ENCODE peak calls at places on chromosomes 11 and 22, in six cellular contexts. One of them, this sample, is unnamed.

GRCh38 chr11:61696602-61697001 is 16.4 kb downstream of the DAGLA start:
- DNase-seq in stimulated activated CD4-positive, alpha-beta T cell treated with anti-CD3 and anti-CD28 coated beads, TNF-alpha, amount 100 ng/mL, for 1 hour: no peak
- DNase-seq in kidney tubule cell: no peak
- DNase-seq in heart right ventricle: peak
- DNase-seq in GOT3: no peak
- DNase-seq in activated CD8-positive, alpha-beta memory T cell treated with anti-CD3 and anti-CD28 coated beads for 4 hours: no peak
- DNase-seq in this sample: no peak

GRCh38 chr11:2652362-2652761 is 47.4 kb downstream of the KCNQ1OT1 start:
- DNase-seq in GOT3: no peak
- DNase-seq in heart right ventricle: no peak
- DNase-seq in activated CD8-positive, alpha-beta memory T cell treated with anti-CD3 and anti-CD28 coated beads for 4 hours: no peak
- DNase-seq in kidney tubule cell: no peak
- DNase-seq in stimulated activated CD4-positive, alpha-beta T cell treated with anti-CD3 and anti-CD28 coated beads, TNF-alpha, amount 100 ng/mL, for 1 hour: no peak
- DNase-seq in this sample: no peak

GRCh38 chr11:69775163-69775755 is at the start of gene FGF4:
- DNase-seq in heart right ventricle: no peak
- DNase-seq in stimulated activated CD4-positive, alpha-beta T cell treated with anti-CD3 and anti-CD28 coated beads, TNF-alpha, amount 100 ng/mL, for 1 hour: no peak
- DNase-seq in activated CD8-positive, alpha-beta memory T cell treated with anti-CD3 and anti-CD28 coated beads for 4 hours: no peak
- DNase-seq in kidney tubule cell: no peak
- DNase-seq in GOT3: no peak
- DNase-seq in this sample: no peak

GRCh38 chr22:30434775-30435315 is 9.3 kb downstream of the MTFP1 start:
- DNase-seq in stimulated activated CD4-positive, alpha-beta T cell treated with anti-CD3 and anti-CD28 coated beads, TNF-alpha, amount 100 ng/mL, for 1 hour: no peak
- DNase-seq in activated CD8-positive, alpha-beta memory T cell treated with anti-CD3 and anti-CD28 coated beads for 4 hours: no peak
- DNase-seq in kidney tubule cell: no peak
- DNase-seq in heart right ventricle: no peak
- DNase-seq in GOT3: no peak
- DNase-seq in this sample: no peak

GRCh38 chr11:116879789-116880402 is 42.5 kb upstream of the APOA1 start:
- DNase-seq in kidney tubule cell: peak
- DNase-seq in activated CD8-positive, alpha-beta memory T cell treated with anti-CD3 and anti-CD28 coated beads for 4 hours: no peak
- DNase-seq in stimulated activated CD4-positive, alpha-beta T cell treated with anti-CD3 and anti-CD28 coated beads, TNF-alpha, amount 100 ng/mL, for 1 hour: no peak
- DNase-seq in GOT3: no peak
- DNase-seq in heart right ventricle: no peak
- DNase-seq in this sample: no peak

GRCh38 chr11:80603472-80603871 is 1162.6 kb upstream of the TENM4 start:
- DNase-seq in activated CD8-positive, alpha-beta memory T cell treated with anti-CD3 and anti-CD28 coated beads for 4 hours: no peak
- DNase-seq in kidney tubule cell: no peak
- DNase-seq in stimulated activated CD4-positive, alpha-beta T cell treated with anti-CD3 and anti-CD28 coated beads, TNF-alpha, amount 100 ng/mL, for 1 hour: no peak
- DNase-seq in heart right ventricle: no peak
- DNase-seq in GOT3: no peak
- DNase-seq in this sample: no peak

GRCh38 chr22:27075028-27075678 is 417.8 kb downstream of the MIAT start:
- DNase-seq in stimulated activated CD4-positive, alpha-beta T cell treated with anti-CD3 and anti-CD28 coated beads, TNF-alpha, amount 100 ng/mL, for 1 hour: no peak
- DNase-seq in activated CD8-positive, alpha-beta memory T cell treated with anti-CD3 and anti-CD28 coated beads for 4 hours: no peak
- DNase-seq in heart right ventricle: no peak
- DNase-seq in GOT3: no peak
- DNase-seq in kidney tubule cell: no peak
- DNase-seq in this sample: no peak

GRCh38 chr11:18230859-18231258 is 5.7 kb downstream of the SAA4 start:
- DNase-seq in heart right ventricle: no peak
- DNase-seq in stimulated activated CD4-positive, alpha-beta T cell treated with anti-CD3 and anti-CD28 coated beads, TNF-alpha, amount 100 ng/mL, for 1 hour: no peak
- DNase-seq in kidney tubule cell: no peak
- DNase-seq in GOT3: no peak
- DNase-seq in activated CD8-positive, alpha-beta memory T cell treated with anti-CD3 and anti-CD28 coated beads for 4 hours: no peak
- DNase-seq in this sample: no peak

GRCh38 chr22:42160830-42161696 is 30.5 kb upstream of the CYP2D6 start:
- DNase-seq in heart right ventricle: no peak
- DNase-seq in activated CD8-positive, alpha-beta memory T cell treated with anti-CD3 and anti-CD28 coated beads for 4 hours: no peak
- DNase-seq in kidney tubule cell: no peak
- DNase-seq in stimulated activated CD4-positive, alpha-beta T cell treated with anti-CD3 and anti-CD28 coated beads, TNF-alpha, amount 100 ng/mL, for 1 hour: no peak
- DNase-seq in GOT3: no peak
- DNase-seq in this sample: no peak

GRCh38 chr11:107017433-107018227 is 646 bp downstream of the GUCY1A2 start:
- DNase-seq in heart right ventricle: peak
- DNase-seq in kidney tubule cell: peak
- DNase-seq in stimulated activated CD4-positive, alpha-beta T cell treated with anti-CD3 and anti-CD28 coated beads, TNF-alpha, amount 100 ng/mL, for 1 hour: no peak
- DNase-seq in activated CD8-positive, alpha-beta memory T cell treated with anti-CD3 and anti-CD28 coated beads for 4 hours: no peak
- DNase-seq in GOT3: no peak
- DNase-seq in this sample: peak

GRCh38 chr11:80241766-80242165 is 800.9 kb upstream of the TENM4 start:
- DNase-seq in heart right ventricle: no peak
- DNase-seq in GOT3: no peak
- DNase-seq in activated CD8-positive, alpha-beta memory T cell treated with anti-CD3 and anti-CD28 coated beads for 4 hours: no peak
- DNase-seq in stimulated activated CD4-positive, alpha-beta T cell treated with anti-CD3 and anti-CD28 coated beads, TNF-alpha, amount 100 ng/mL, for 1 hour: no peak
- DNase-seq in kidney tubule cell: no peak
- DNase-seq in this sample: no peak

GRCh38 chr11:123525511-123525918 is 95.4 kb downstream of the GRAMD1B start:
- DNase-seq in stimulated activated CD4-positive, alpha-beta T cell treated with anti-CD3 and anti-CD28 coated beads, TNF-alpha, amount 100 ng/mL, for 1 hour: no peak
- DNase-seq in kidney tubule cell: no peak
- DNase-seq in heart right ventricle: no peak
- DNase-seq in GOT3: no peak
- DNase-seq in activated CD8-positive, alpha-beta memory T cell treated with anti-CD3 and anti-CD28 coated beads for 4 hours: no peak
- DNase-seq in this sample: no peak

GRCh38 chr22:49838771-49839717 is 11.4 kb upstream of the BRD1 start:
- DNase-seq in stimulated activated CD4-positive, alpha-beta T cell treated with anti-CD3 and anti-CD28 coated beads, TNF-alpha, amount 100 ng/mL, for 1 hour: peak
- DNase-seq in activated CD8-positive, alpha-beta memory T cell treated with anti-CD3 and anti-CD28 coated beads for 4 hours: peak
- DNase-seq in heart right ventricle: no peak
- DNase-seq in kidney tubule cell: no peak
- DNase-seq in GOT3: no peak
- DNase-seq in this sample: no peak

GRCh38 chr11:4484310-4484709 is 1.9 kb downstream of the OR52K1 start:
- DNase-seq in heart right ventricle: no peak
- DNase-seq in GOT3: no peak
- DNase-seq in kidney tubule cell: no peak
- DNase-seq in stimulated activated CD4-positive, alpha-beta T cell treated with anti-CD3 and anti-CD28 coated beads, TNF-alpha, amount 100 ng/mL, for 1 hour: no peak
- DNase-seq in activated CD8-positive, alpha-beta memory T cell treated with anti-CD3 and anti-CD28 coated beads for 4 hours: no peak
- DNase-seq in this sample: no peak

GRCh38 chr11:11965192-11965591 is 43.2 kb downstream of the DKK3 start:
- DNase-seq in GOT3: no peak
- DNase-seq in heart right ventricle: no peak
- DNase-seq in stimulated activated CD4-positive, alpha-beta T cell treated with anti-CD3 and anti-CD28 coated beads, TNF-alpha, amount 100 ng/mL, for 1 hour: no peak
- DNase-seq in activated CD8-positive, alpha-beta memory T cell treated with anti-CD3 and anti-CD28 coated beads for 4 hours: no peak
- DNase-seq in kidney tubule cell: no peak
- DNase-seq in this sample: no peak